ENCODE peak calls at places on chromosomes 5 and 9, in ten cellular contexts. One of them, this sample, is unnamed.

GRCh38 chr5:170109059-170110031 is 3.6 kb downstream of the FOXI1 start:
- DNase-seq in ovary: no peak
- DNase-seq in choroid plexus epithelial cell: no peak
- DNase-seq in tibial artery: no peak
- DNase-seq in breast epithelium: no peak
- DNase-seq in hepatocyte: no peak
- DNase-seq in CD8-positive, alpha-beta T cell: no peak
- DNase-seq in H9: peak
- DNase-seq in spleen: no peak
- DNase-seq in WTC11: no peak
- DNase-seq in this sample: no peak

GRCh38 chr9:80157561-80157983 is 585.8 kb downstream of the TLE4 start:
- DNase-seq in tibial artery: no peak
- DNase-seq in hepatocyte: no peak
- DNase-seq in WTC11: no peak
- DNase-seq in choroid plexus epithelial cell: peak
- DNase-seq in spleen: no peak
- DNase-seq in H9: no peak
- DNase-seq in ovary: no peak
- DNase-seq in breast epithelium: no peak
- DNase-seq in CD8-positive, alpha-beta T cell: no peak
- DNase-seq in this sample: peak

GRCh38 chr5:50667079-50667652 is 729 bp downstream of the PARP8 start:
- DNase-seq in breast epithelium: peak
- DNase-seq in choroid plexus epithelial cell: peak
- DNase-seq in hepatocyte: peak
- DNase-seq in CD8-positive, alpha-beta T cell: peak
- DNase-seq in spleen: peak
- DNase-seq in H9: peak
- DNase-seq in ovary: peak
- DNase-seq in tibial artery: peak
- DNase-seq in WTC11: peak
- DNase-seq in this sample: peak

GRCh38 chr5:167442922-167443321 is 848.5 kb upstream of the WWC1 start:
- DNase-seq in choroid plexus epithelial cell: peak
- DNase-seq in ovary: no peak
- DNase-seq in WTC11: no peak
- DNase-seq in H9: no peak
- DNase-seq in tibial artery: no peak
- DNase-seq in CD8-positive, alpha-beta T cell: no peak
- DNase-seq in spleen: no peak
- DNase-seq in hepatocyte: no peak
- DNase-seq in breast epithelium: no peak
- DNase-seq in this sample: peak

GRCh38 chr9:129027685-129028191 is 393 bp downstream of the SH3GLB2 start:
- DNase-seq in hepatocyte: no peak
- DNase-seq in choroid plexus epithelial cell: no peak
- DNase-seq in H9: no peak
- DNase-seq in ovary: peak
- DNase-seq in breast epithelium: peak
- DNase-seq in spleen: peak
- DNase-seq in CD8-positive, alpha-beta T cell: peak
- DNase-seq in WTC11: no peak
- DNase-seq in tibial artery: peak
- DNase-seq in this sample: no peak

GRCh38 chr9:95055851-95056551 is 261.5 kb downstream of the FANCC start:
- DNase-seq in hepatocyte: no peak
- DNase-seq in CD8-positive, alpha-beta T cell: no peak
- DNase-seq in spleen: no peak
- DNase-seq in WTC11: no peak
- DNase-seq in ovary: no peak
- DNase-seq in tibial artery: peak
- DNase-seq in breast epithelium: peak
- DNase-seq in H9: no peak
- DNase-seq in choroid plexus epithelial cell: peak
- DNase-seq in this sample: peak

GRCh38 chr5:45521067-45521466 is 175.1 kb downstream of the HCN1 start:
- DNase-seq in tibial artery: no peak
- DNase-seq in H9: peak
- DNase-seq in ovary: no peak
- DNase-seq in hepatocyte: peak
- DNase-seq in breast epithelium: no peak
- DNase-seq in WTC11: peak
- DNase-seq in choroid plexus epithelial cell: peak
- DNase-seq in CD8-positive, alpha-beta T cell: no peak
- DNase-seq in spleen: no peak
- DNase-seq in this sample: no peak

GRCh38 chr5:12691330-12691729 is 787.1 kb upstream of the CTNND2 start:
- DNase-seq in CD8-positive, alpha-beta T cell: no peak
- DNase-seq in breast epithelium: no peak
- DNase-seq in hepatocyte: peak
- DNase-seq in WTC11: no peak
- DNase-seq in ovary: no peak
- DNase-seq in tibial artery: no peak
- DNase-seq in spleen: no peak
- DNase-seq in choroid plexus epithelial cell: no peak
- DNase-seq in H9: no peak
- DNase-seq in this sample: no peak

GRCh38 chr5:961711-962240 is 46.8 kb upstream of the NKD2 start:
- DNase-seq in tibial artery: no peak
- DNase-seq in choroid plexus epithelial cell: no peak
- DNase-seq in spleen: peak
- DNase-seq in CD8-positive, alpha-beta T cell: no peak
- DNase-seq in WTC11: no peak
- DNase-seq in breast epithelium: peak
- DNase-seq in ovary: no peak
- DNase-seq in hepatocyte: no peak
- DNase-seq in H9: peak
- DNase-seq in this sample: no peak

GRCh38 chr5:40871177-40871576 is 30.0 kb downstream of the CARD6 start:
- DNase-seq in H9: no peak
- DNase-seq in breast epithelium: no peak
- DNase-seq in ovary: no peak
- DNase-seq in choroid plexus epithelial cell: peak
- DNase-seq in tibial artery: no peak
- DNase-seq in hepatocyte: no peak
- DNase-seq in CD8-positive, alpha-beta T cell: no peak
- DNase-seq in WTC11: no peak
- DNase-seq in spleen: no peak
- DNase-seq in this sample: peak

GRCh38 chr9:136074706-136075105 is 20.4 kb downstream of the NACC2 start:
- DNase-seq in spleen: no peak
- DNase-seq in hepatocyte: no peak
- DNase-seq in H9: no peak
- DNase-seq in WTC11: no peak
- DNase-seq in CD8-positive, alpha-beta T cell: no peak
- DNase-seq in ovary: no peak
- DNase-seq in breast epithelium: no peak
- DNase-seq in choroid plexus epithelial cell: no peak
- DNase-seq in tibial artery: peak
- DNase-seq in this sample: no peak

GRCh38 chr9:37382161-37382981 is 40.1 kb upstream of the GRHPR start:
- DNase-seq in ovary: no peak
- DNase-seq in H9: no peak
- DNase-seq in WTC11: no peak
- DNase-seq in tibial artery: no peak
- DNase-seq in CD8-positive, alpha-beta T cell: no peak
- DNase-seq in spleen: no peak
- DNase-seq in choroid plexus epithelial cell: no peak
- DNase-seq in breast epithelium: no peak
- DNase-seq in hepatocyte: no peak
- DNase-seq in this sample: no peak

GRCh38 chr5:66113160-66113559 is 30.9 kb upstream of the SREK1 start:
- DNase-seq in CD8-positive, alpha-beta T cell: no peak
- DNase-seq in ovary: no peak
- DNase-seq in choroid plexus epithelial cell: peak
- DNase-seq in hepatocyte: no peak
- DNase-seq in H9: no peak
- DNase-seq in breast epithelium: no peak
- DNase-seq in WTC11: no peak
- DNase-seq in spleen: no peak
- DNase-seq in tibial artery: no peak
- DNase-seq in this sample: peak

GRCh38 chr9:87243602-87244001 is 254.1 kb upstream of the DAPK1 start:
- DNase-seq in breast epithelium: no peak
- DNase-seq in tibial artery: no peak
- DNase-seq in WTC11: no peak
- DNase-seq in hepatocyte: no peak
- DNase-seq in ovary: no peak
- DNase-seq in H9: no peak
- DNase-seq in spleen: no peak
- DNase-seq in choroid plexus epithelial cell: no peak
- DNase-seq in CD8-positive, alpha-beta T cell: no peak
- DNase-seq in this sample: no peak
- TF ChIP-seq CTCF in breast epithelium: no peak
- TF ChIP-seq CTCF in tibial artery: no peak
- TF ChIP-seq CTCF in WTC11: no peak
- TF ChIP-seq CTCF in hepatocyte: no peak
- TF ChIP-seq CTCF in ovary: no peak
- TF ChIP-seq CTCF in H9: no peak
- TF ChIP-seq CTCF in spleen: no peak
- TF ChIP-seq CTCF in choroid plexus epithelial cell: no peak
- TF ChIP-seq CTCF in CD8-positive, alpha-beta T cell: no peak
- TF ChIP-seq CTCF in this sample: no peak

DNA sequence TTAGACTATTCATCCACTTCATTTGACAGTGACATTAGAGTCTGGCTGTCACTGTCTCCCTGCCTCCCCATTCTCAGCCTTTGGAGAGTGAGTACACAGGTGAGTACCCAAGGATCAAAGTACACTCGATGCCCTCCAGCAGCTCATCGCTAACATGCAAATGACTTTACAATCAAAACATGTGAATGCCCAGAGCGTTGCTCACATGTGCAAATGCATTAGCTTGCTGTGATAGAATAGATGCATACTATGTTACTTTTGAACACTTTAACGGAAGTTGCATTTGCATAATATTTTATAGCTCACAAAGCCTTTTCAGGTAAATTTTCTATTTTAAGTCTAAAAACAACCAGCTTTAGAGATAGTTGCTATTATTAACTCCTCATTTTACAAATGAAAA is 107.6 kb downstream of the SYK start:
- DNase-seq in hepatocyte: no peak
- DNase-seq in choroid plexus epithelial cell: no peak
- DNase-seq in spleen: no peak
- DNase-seq in H9: no peak
- DNase-seq in tibial artery: no peak
- DNase-seq in CD8-positive, alpha-beta T cell: no peak
- DNase-seq in breast epithelium: no peak
- DNase-seq in ovary: no peak
- DNase-seq in WTC11: no peak
- DNase-seq in this sample: no peak
- TF ChIP-seq CTCF in hepatocyte: no peak
- TF ChIP-seq CTCF in choroid plexus epithelial cell: no peak
- TF ChIP-seq CTCF in spleen: no peak
- TF ChIP-seq CTCF in H9: no peak
- TF ChIP-seq CTCF in tibial artery: no peak
- TF ChIP-seq CTCF in CD8-positive, alpha-beta T cell: no peak
- TF ChIP-seq CTCF in breast epithelium: no peak
- TF ChIP-seq CTCF in ovary: no peak
- TF ChIP-seq CTCF in WTC11: no peak
- TF ChIP-seq CTCF in this sample: no peak

GRCh38 chr9:15617782-15618181 is 64.9 kb downstream of the CCDC171 start:
- DNase-seq in tibial artery: no peak
- DNase-seq in CD8-positive, alpha-beta T cell: no peak
- DNase-seq in H9: no peak
- DNase-seq in choroid plexus epithelial cell: no peak
- DNase-seq in hepatocyte: no peak
- DNase-seq in WTC11: no peak
- DNase-seq in spleen: no peak
- DNase-seq in ovary: no peak
- DNase-seq in breast epithelium: no peak
- DNase-seq in this sample: no peak

GRCh38 chr9:15618540-15619331 is 65.9 kb downstream of the CCDC171 start:
- DNase-seq in WTC11: no peak
- DNase-seq in choroid plexus epithelial cell: no peak
- DNase-seq in H9: no peak
- DNase-seq in tibial artery: no peak
- DNase-seq in hepatocyte: no peak
- DNase-seq in spleen: no peak
- DNase-seq in CD8-positive, alpha-beta T cell: no peak
- DNase-seq in breast epithelium: no peak
- DNase-seq in ovary: no peak
- DNase-seq in this sample: no peak

DNA sequence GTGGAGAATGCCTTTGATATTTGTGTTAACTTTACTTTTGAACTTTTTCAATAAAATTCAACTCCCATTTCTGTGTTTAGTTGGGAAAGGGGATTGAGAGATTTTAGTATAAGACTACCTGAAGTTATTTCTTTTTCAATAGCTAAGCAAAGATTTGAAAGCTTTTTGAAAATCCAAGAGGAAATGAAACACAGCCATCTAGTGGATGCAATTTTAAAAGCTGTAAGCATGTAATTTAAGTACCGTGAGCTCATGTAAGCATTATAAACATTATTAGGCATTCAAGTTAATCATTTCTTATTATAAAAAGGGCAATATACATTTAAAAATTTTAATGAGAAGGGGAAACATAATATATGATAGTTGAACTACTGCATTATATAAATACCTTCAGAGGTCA is 69.8 kb downstream of the CCDC171 start:
- DNase-seq in choroid plexus epithelial cell: peak
- DNase-seq in ovary: no peak
- DNase-seq in CD8-positive, alpha-beta T cell: no peak
- DNase-seq in breast epithelium: no peak
- DNase-seq in hepatocyte: no peak
- DNase-seq in tibial artery: no peak
- DNase-seq in H9: no peak
- DNase-seq in spleen: no peak
- DNase-seq in WTC11: no peak
- DNase-seq in this sample: peak
- TF ChIP-seq CTCF in choroid plexus epithelial cell: peak
- TF ChIP-seq CTCF in ovary: no peak
- TF ChIP-seq CTCF in CD8-positive, alpha-beta T cell: no peak
- TF ChIP-seq CTCF in breast epithelium: no peak
- TF ChIP-seq CTCF in hepatocyte: peak
- TF ChIP-seq CTCF in tibial artery: no peak
- TF ChIP-seq CTCF in H9: peak
- TF ChIP-seq CTCF in spleen: no peak
- TF ChIP-seq CTCF in WTC11: no peak
- TF ChIP-seq CTCF in this sample: peak

DNA sequence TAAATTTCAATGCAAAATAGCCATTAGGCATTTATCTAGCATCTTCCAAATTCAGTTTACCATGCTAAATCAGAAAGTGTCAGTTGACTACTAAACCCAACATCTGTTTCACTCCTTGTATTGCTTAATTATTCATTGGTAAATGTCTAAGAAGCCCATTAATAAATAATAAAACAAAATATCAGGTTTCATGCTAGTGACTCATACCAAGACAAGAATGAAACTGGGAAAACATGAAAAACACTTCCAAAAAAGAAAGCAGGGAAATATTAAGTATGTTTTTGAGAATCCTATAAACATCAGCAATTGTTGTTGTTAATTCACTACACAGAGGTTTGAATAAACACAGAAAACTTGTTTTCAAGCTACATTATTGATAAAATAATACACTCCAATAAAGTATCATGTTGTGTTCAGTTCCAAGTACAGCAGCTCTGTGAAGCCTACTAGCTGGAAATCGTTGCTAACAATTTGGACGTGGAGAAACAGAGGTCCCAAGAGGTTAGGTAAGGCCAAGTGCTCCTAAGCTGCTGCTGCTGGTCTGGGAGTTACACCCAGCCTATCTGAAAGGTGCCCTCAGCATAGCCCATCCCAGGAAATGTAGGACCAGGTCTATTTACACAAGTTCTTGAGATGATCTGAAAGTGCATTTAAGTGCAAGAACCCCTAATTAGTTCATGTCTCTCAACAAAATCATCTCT is 78.8 kb downstream of the GNAQ start:
- DNase-seq in tibial artery: no peak
- DNase-seq in breast epithelium: no peak
- DNase-seq in hepatocyte: no peak
- DNase-seq in WTC11: no peak
- DNase-seq in ovary: no peak
- DNase-seq in choroid plexus epithelial cell: peak
- DNase-seq in CD8-positive, alpha-beta T cell: no peak
- DNase-seq in spleen: no peak
- DNase-seq in H9: no peak
- DNase-seq in this sample: peak
- TF ChIP-seq CTCF in tibial artery: no peak
- TF ChIP-seq CTCF in breast epithelium: no peak
- TF ChIP-seq CTCF in hepatocyte: no peak
- TF ChIP-seq CTCF in WTC11: no peak
- TF ChIP-seq CTCF in ovary: no peak
- TF ChIP-seq CTCF in choroid plexus epithelial cell: no peak
- TF ChIP-seq CTCF in CD8-positive, alpha-beta T cell: no peak
- TF ChIP-seq CTCF in spleen: no peak
- TF ChIP-seq CTCF in H9: no peak
- TF ChIP-seq CTCF in this sample: no peak

This sample was measured in fibroblast of lung.